ENCODE peak calls at places on chromosomes 11 and 22, in four cellular contexts. One of them, this sample, is unnamed.

GRCh38 chr11:17479284-17480214 is 2.9 kb upstream of the ABCC8 start:
- DNase-seq in esophagus squamous epithelium: no peak
- DNase-seq in sigmoid colon: no peak
- DNase-seq in tibial artery: no peak
- DNase-seq in this sample: no peak

GRCh38 chr11:17553249-17553546 is 6.1 kb downstream of the OTOG start:
- DNase-seq in esophagus squamous epithelium: no peak
- DNase-seq in sigmoid colon: peak; percentile 41
- DNase-seq in tibial artery: no peak
- DNase-seq in this sample: no peak

GRCh38 chr22:50218996-50219727 is 18.4 kb downstream of the SELENOO start:
- DNase-seq in esophagus squamous epithelium: no peak
- DNase-seq in sigmoid colon: peak; percentile 97
- DNase-seq in tibial artery: peak; percentile 49
- DNase-seq in this sample: no peak

GRCh38 chr22:28989035-28989464 is 72.6 kb downstream of the C22orf31 start:
- DNase-seq in esophagus squamous epithelium: no peak
- DNase-seq in sigmoid colon: no peak
- DNase-seq in tibial artery: no peak
- DNase-seq in this sample: no peak

GRCh38 chr22:35348026-35348590 is 32.8 kb upstream of the HMOX1 start:
- DNase-seq in esophagus squamous epithelium: no peak
- DNase-seq in sigmoid colon: no peak
- DNase-seq in tibial artery: no peak
- DNase-seq in this sample: no peak

GRCh38 chr11:95363710-95364109 is 132.7 kb upstream of the SESN3 start:
- DNase-seq in esophagus squamous epithelium: no peak
- DNase-seq in sigmoid colon: no peak
- DNase-seq in tibial artery: no peak
- DNase-seq in this sample: no peak

GRCh38 chr22:43136255-43136654 is 6.9 kb downstream of the MCAT start:
- DNase-seq in esophagus squamous epithelium: no peak
- DNase-seq in sigmoid colon: no peak
- DNase-seq in tibial artery: no peak
- DNase-seq in this sample: no peak

GRCh38 chr11:11461473-11461872 is 108.4 kb upstream of the CSNK2A3 start:
- DNase-seq in esophagus squamous epithelium: no peak
- DNase-seq in sigmoid colon: no peak
- DNase-seq in tibial artery: no peak
- DNase-seq in this sample: no peak

GRCh38 chr22:50357756-50358155 is 14.6 kb downstream of the PPP6R2 start:
- DNase-seq in esophagus squamous epithelium: no peak
- DNase-seq in sigmoid colon: no peak
- DNase-seq in tibial artery: no peak
- DNase-seq in this sample: no peak

GRCh38 chr11:12989428-12990242 is 19.5 kb upstream of the RASSF10 start:
- DNase-seq in esophagus squamous epithelium: no peak
- DNase-seq in sigmoid colon: no peak
- DNase-seq in tibial artery: no peak
- DNase-seq in this sample: no peak

GRCh38 chr11:2585566-2586090 is 114.2 kb downstream of the KCNQ1OT1 start:
- DNase-seq in esophagus squamous epithelium: no peak
- DNase-seq in sigmoid colon: no peak
- DNase-seq in tibial artery: peak; percentile 10
- DNase-seq in this sample: no peak

GRCh38 chr11:62459080-62459479 is 40.2 kb downstream of the SCGB1A1 start:
- DNase-seq in esophagus squamous epithelium: no peak
- DNase-seq in sigmoid colon: no peak
- DNase-seq in tibial artery: no peak
- DNase-seq in this sample: no peak

GRCh38 chr11:125263268-125263790 is 98.8 kb downstream of the PKNOX2 start:
- DNase-seq in esophagus squamous epithelium: no peak
- DNase-seq in sigmoid colon: peak; percentile 86
- DNase-seq in tibial artery: peak; percentile 28
- DNase-seq in this sample: no peak

GRCh38 chr11:78325274-78325781 is 92.3 kb downstream of the GAB2 start:
- DNase-seq in esophagus squamous epithelium: no peak
- DNase-seq in sigmoid colon: no peak
- DNase-seq in tibial artery: no peak
- DNase-seq in this sample: no peak

GRCh38 chr11:109298865-109299264 is 123.1 kb upstream of the C11orf87 start:
- DNase-seq in esophagus squamous epithelium: no peak
- DNase-seq in sigmoid colon: no peak
- DNase-seq in tibial artery: no peak
- DNase-seq in this sample: no peak

GRCh38 chr11:834371-835316 is 1.9 kb downstream of the CD151 start:
- DNase-seq in esophagus squamous epithelium: no peak
- DNase-seq in sigmoid colon: peak; percentile 94
- DNase-seq in tibial artery: no peak
- DNase-seq in this sample: no peak

GRCh38 chr11:130786586-130786985 is 129.7 kb downstream of the SNX19 start:
- DNase-seq in esophagus squamous epithelium: no peak
- DNase-seq in sigmoid colon: no peak
- DNase-seq in tibial artery: no peak
- DNase-seq in this sample: no peak

GRCh38 chr11:45848654-45849081 is 1.4 kb downstream of the CRY2 start:
- DNase-seq in esophagus squamous epithelium: no peak
- DNase-seq in sigmoid colon: no peak
- DNase-seq in tibial artery: no peak
- DNase-seq in this sample: no peak

GRCh38 chr22:36435516-36436415 is 45.7 kb downstream of the TXN2 start:
- DNase-seq in esophagus squamous epithelium: no peak
- DNase-seq in sigmoid colon: no peak
- DNase-seq in tibial artery: no peak
- DNase-seq in this sample: peak; percentile 69

GRCh38 chr11:38305682-38306081 is 1707.6 kb upstream of the RAG2 start:
- DNase-seq in esophagus squamous epithelium: no peak
- DNase-seq in sigmoid colon: no peak
- DNase-seq in tibial artery: no peak
- DNase-seq in this sample: no peak

GRCh38 chr22:30469165-30469564 is 2.7 kb downstream of the SEC14L3 start:
- DNase-seq in esophagus squamous epithelium: no peak
- DNase-seq in sigmoid colon: no peak
- DNase-seq in tibial artery: no peak
- DNase-seq in this sample: no peak

GRCh38 chr11:18633256-18634139 is 644 bp downstream of the SPTY2D1 start:
- DNase-seq in esophagus squamous epithelium: no peak
- DNase-seq in sigmoid colon: peak; percentile 68
- DNase-seq in tibial artery: no peak
- DNase-seq in this sample: peak; percentile 79

GRCh38 chr22:37973271-37974170 is 10.8 kb downstream of the SOX10 start:
- DNase-seq in esophagus squamous epithelium: no peak
- DNase-seq in sigmoid colon: no peak
- DNase-seq in tibial artery: no peak
- DNase-seq in this sample: no peak

GRCh38 chr11:27839226-27839913 is 139.1 kb upstream of the BDNF start:
- DNase-seq in esophagus squamous epithelium: no peak
- DNase-seq in sigmoid colon: no peak
- DNase-seq in tibial artery: no peak
- DNase-seq in this sample: no peak

GRCh38 chr11:76610871-76611475 is 59.6 kb downstream of the LRRC32 start:
- DNase-seq in esophagus squamous epithelium: no peak
- DNase-seq in sigmoid colon: peak; percentile 66
- DNase-seq in tibial artery: no peak
- DNase-seq in this sample: no peak

GRCh38 chr22:21937821-21938070 is 14.9 kb downstream of the PPM1F start:
- DNase-seq in esophagus squamous epithelium: no peak
- DNase-seq in sigmoid colon: no peak
- DNase-seq in tibial artery: no peak
- DNase-seq in this sample: no peak

GRCh38 chr11:26993965-26994446 is at the start of gene FIBIN:
- DNase-seq in esophagus squamous epithelium: no peak
- DNase-seq in sigmoid colon: peak; percentile 73
- DNase-seq in tibial artery: peak; percentile 55
- DNase-seq in this sample: no peak

GRCh38 chr11:15651033-15651432 is 536.3 kb downstream of the INSC start:
- DNase-seq in esophagus squamous epithelium: no peak
- DNase-seq in sigmoid colon: no peak
- DNase-seq in tibial artery: no peak
- DNase-seq in this sample: no peak

GRCh38 chr11:85941380-85941973 is 86.3 kb downstream of the CCDC83 start:
- DNase-seq in esophagus squamous epithelium: no peak
- DNase-seq in sigmoid colon: peak; percentile 77
- DNase-seq in tibial artery: peak; percentile 63
- DNase-seq in this sample: peak; percentile 37

GRCh38 chr22:38879102-38879729 is 7.2 kb upstream of the CBX6 start:
- DNase-seq in esophagus squamous epithelium: no peak
- DNase-seq in sigmoid colon: no peak
- DNase-seq in tibial artery: no peak
- DNase-seq in this sample: no peak

GRCh38 chr11:110337570-110338193 is 41.3 kb upstream of the RDX start:
- DNase-seq in esophagus squamous epithelium: no peak
- DNase-seq in sigmoid colon: no peak
- DNase-seq in tibial artery: no peak
- DNase-seq in this sample: no peak

GRCh38 chr11:19938051-19938856 is 222.0 kb downstream of the DBX1 start:
- DNase-seq in esophagus squamous epithelium: no peak
- DNase-seq in sigmoid colon: no peak
- DNase-seq in tibial artery: no peak
- DNase-seq in this sample: no peak

GRCh38 chr11:30801357-30801756 is 215.2 kb upstream of the MPPED2 start:
- DNase-seq in esophagus squamous epithelium: no peak
- DNase-seq in sigmoid colon: no peak
- DNase-seq in tibial artery: no peak
- DNase-seq in this sample: no peak

DNA sequence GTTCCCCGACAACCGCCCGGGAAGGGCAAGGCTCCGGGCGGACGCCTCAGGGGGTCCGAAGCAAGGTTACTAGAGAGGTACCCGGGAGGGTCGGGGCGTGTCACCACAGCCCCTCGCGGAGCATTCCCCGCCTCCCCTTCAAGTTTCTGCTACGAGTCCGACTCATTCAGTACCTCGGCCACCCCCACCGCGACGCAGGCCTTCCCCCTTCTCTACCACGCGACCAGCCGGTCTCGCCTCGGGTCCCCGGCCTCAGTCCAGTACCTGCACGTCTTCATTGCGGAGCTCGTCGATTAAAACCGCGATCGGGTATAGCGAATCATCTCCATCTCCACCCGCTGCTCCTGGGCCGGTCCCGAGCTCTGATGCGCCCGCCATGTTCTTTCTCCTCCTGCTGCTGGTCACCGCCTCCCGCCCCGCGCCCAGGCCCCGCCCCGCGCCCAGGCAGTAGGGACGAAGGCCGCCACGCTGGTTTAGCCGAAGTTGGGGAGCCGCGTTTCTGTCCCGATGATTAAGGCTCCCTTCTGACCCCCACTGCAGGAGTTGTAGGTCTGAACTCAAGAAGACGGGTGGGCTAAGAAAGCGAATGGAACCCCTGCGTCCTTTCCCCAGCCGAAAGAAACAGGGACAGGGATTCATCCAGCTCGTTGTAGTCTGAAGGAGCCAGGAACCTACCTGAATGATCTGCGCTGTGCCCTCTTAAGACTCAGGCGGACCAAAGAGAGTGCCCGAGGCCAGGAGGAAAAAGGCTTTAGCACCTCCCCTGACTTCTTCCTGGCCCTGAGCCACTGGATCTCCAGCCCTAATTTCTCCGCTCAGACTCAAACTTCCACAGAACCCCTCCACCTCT is at the start of gene PPP2R1B:
- DNase-seq in esophagus squamous epithelium: peak; percentile 44
- DNase-seq in sigmoid colon: peak; percentile 85
- DNase-seq in tibial artery: peak; percentile 69
- DNase-seq in this sample: no peak
- H3K4me3 ChIP-seq in esophagus squamous epithelium: peak within 1 kb of the TSS; percentile 74
- H3K4me3 ChIP-seq in sigmoid colon: peak within 1 kb of the TSS; percentile 68
- H3K4me3 ChIP-seq in tibial artery: peak within 1 kb of the TSS; percentile 84
- H3K4me3 ChIP-seq in this sample: peak within 1 kb of the TSS; percentile 68

DNA sequence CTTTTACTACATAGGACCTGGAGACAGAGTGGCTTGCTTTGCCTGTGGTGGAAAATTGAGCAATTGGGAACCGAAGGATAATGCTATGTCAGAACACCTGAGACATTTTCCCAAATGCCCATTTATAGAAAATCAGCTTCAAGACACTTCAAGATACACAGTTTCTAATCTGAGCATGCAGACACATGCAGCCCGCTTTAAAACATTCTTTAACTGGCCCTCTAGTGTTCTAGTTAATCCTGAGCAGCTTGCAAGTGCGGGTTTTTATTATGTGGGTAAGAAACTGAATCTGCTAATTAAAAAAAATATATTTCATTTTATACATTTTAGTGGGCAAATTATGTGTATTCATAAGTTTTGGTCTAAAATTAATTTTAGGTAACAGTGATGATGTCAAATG is 7.8 kb downstream of the BIRC3 start:
- DNase-seq in esophagus squamous epithelium: no peak
- DNase-seq in sigmoid colon: no peak
- DNase-seq in tibial artery: no peak
- DNase-seq in this sample: no peak
- TF ChIP-seq CTCF in esophagus squamous epithelium: no peak
- TF ChIP-seq CTCF in sigmoid colon: no peak
- TF ChIP-seq CTCF in tibial artery: no peak
- TF ChIP-seq CTCF in this sample: no peak

DNA sequence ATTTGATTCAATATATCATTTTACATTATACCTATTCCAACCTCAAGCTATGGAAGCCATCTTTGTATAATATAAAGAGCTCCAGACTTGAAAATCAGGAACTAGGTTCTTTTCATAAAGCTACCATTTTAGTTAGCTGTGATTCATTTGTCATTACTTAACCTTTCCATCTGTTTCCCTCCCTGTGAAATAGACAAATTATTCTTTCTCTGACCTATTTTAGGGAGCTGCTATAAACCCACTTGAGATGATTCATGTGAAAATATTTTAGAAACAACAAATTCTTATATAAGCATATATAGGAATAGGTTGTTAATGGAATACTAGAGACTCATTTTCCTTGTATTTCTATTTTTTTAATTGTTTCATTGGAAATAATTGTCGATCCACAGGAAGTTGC is 1012.1 kb downstream of the OPCML start:
- DNase-seq in esophagus squamous epithelium: no peak
- DNase-seq in sigmoid colon: no peak
- DNase-seq in tibial artery: no peak
- DNase-seq in this sample: no peak
- H3K4me3 ChIP-seq in esophagus squamous epithelium: no peak overlapping the region
- H3K4me3 ChIP-seq in sigmoid colon: no peak overlapping the region
- H3K4me3 ChIP-seq in tibial artery: no peak overlapping the region
- H3K4me3 ChIP-seq in this sample: no peak overlapping the region

DNA sequence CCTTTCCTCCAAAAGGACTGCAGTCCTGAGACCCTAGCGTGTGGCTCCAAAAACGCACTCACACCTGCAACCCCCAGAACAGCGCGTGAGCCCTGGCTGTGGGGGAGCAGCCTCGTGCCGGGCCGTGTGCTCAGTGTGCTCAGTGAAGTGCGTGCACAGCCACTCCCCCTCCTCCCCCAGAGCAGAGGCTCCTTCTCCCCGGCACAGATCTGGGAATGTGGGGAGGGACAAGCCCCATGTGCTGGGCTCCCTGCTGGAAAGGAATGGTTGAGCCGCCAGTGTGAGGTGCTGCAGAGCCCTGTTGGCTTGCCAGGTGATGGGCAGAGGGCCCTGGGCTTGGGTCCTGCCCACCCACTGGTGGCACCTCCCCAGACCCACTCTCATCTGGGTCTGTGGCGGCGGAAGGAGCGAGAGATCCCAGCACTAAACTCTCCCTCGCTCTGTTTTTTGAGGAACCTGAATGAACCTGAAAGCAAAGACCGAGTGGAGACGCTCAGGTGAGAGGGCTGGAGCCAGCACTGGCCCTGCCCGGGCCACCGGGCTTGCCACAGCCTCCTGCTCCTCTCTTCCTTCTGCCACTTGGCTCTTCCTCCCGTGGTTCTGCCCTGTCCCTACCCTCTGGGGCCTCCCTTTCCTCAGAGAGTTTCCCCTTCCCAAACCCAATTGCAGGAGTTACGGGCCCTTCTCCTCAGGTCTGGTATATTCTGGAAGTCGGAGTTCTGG is 9.0 kb downstream of the RCOR2 start:
- DNase-seq in esophagus squamous epithelium: no peak
- DNase-seq in sigmoid colon: no peak
- DNase-seq in tibial artery: no peak
- DNase-seq in this sample: no peak
- TF ChIP-seq CTCF in esophagus squamous epithelium: no peak
- TF ChIP-seq CTCF in sigmoid colon: no peak
- TF ChIP-seq CTCF in tibial artery: no peak
- TF ChIP-seq CTCF in this sample: no peak

This sample was measured in GM12864.